ENCODE peak calls at places on chromosomes 4 and X, in four cellular contexts. J, B, W and P are unnamed samples.
A peak's percentile ranks its signal among the peaks of the same experiment; 100 is the strongest.

GRCh38 chrX:143306991-143307965 is 210.0 kb downstream of the SPANXN3 start:
- DNase-seq in B (no peak), W (peak; percentile 60), J (no peak), P (no peak)

GRCh38 chr4:10115657-10116624 is 658 bp downstream of the WDR1 start:
- DNase-seq in J (peak; percentile 67), W (peak; percentile 87), B (peak; percentile 54), P (peak; percentile 43)

GRCh38 chr4:74682567-74683359 is 111.6 kb downstream of the BTC start:
- DNase-seq in W (no peak), J (no peak), B (peak; percentile 92), P (peak; percentile 88)

GRCh38 chr4:103018391-103019318 is 850 bp downstream of the SLC9B1 start:
- DNase-seq in B (no peak), W (peak; percentile 30), J (no peak), P (peak; percentile 18)

GRCh38 chr4:128913228-128913627 is 103.7 kb downstream of the JADE1 start:
- DNase-seq in J (no peak), W (no peak), B (no peak), P (no peak)

GRCh38 chr4:66489783-66490452 is 819.6 kb upstream of the EPHA5 start:
- DNase-seq in W (no peak), B (peak; percentile 96), J (no peak), P (no peak)

GRCh38 chrX:74579597-74580209 is 34.7 kb downstream of the RLIM start:
- DNase-seq in B (no peak), J (no peak), W (no peak), P (no peak)

GRCh38 chr4:71472946-71473345 is 134.1 kb downstream of the SLC4A4 start:
- DNase-seq in J (no peak), W (no peak), B (peak; percentile 71), P (no peak)

GRCh38 chrX:24768556-24768955 is 74.8 kb downstream of the POLA1 start:
- DNase-seq in J (no peak), B (no peak), W (no peak), P (no peak)

GRCh38 chr4:20760053-20760452 is 59.8 kb downstream of the PACRGL start:
- DNase-seq in B (peak; percentile 36), J (no peak), W (no peak), P (no peak)

GRCh38 chrX:31658360-31658759 is 586.5 kb upstream of the FTHL17 start:
- DNase-seq in B (peak; percentile 43), J (no peak), W (no peak), P (no peak)

GRCh38 chr4:64899563-64899962 is 490.3 kb upstream of the TECRL start:
- DNase-seq in W (no peak), B (peak; percentile 44), J (no peak), P (peak; percentile 5)

GRCh38 chrX:154440623-154441357 is 3.2 kb upstream of the FAM50A start:
- DNase-seq in J (no peak), B (no peak), W (no peak), P (no peak)

GRCh38 chrX:71541546-71542022 is 8.7 kb downstream of the OGT start:
- DNase-seq in W (no peak), B (peak; percentile 46), J (no peak), P (peak; percentile 30)

GRCh38 chr4:121822796-121823504 is 733 bp downstream of the CCNA2 start:
- DNase-seq in B (peak; percentile 27), W (peak; percentile 25), J (peak; percentile 12), P (peak; percentile 68)

GRCh38 chr4:174537634-174538033 is 15.3 kb upstream of the HPGD start:
- DNase-seq in J (no peak), B (no peak), W (no peak), P (no peak)

GRCh38 chrX:37314526-37314925 is 34.6 kb upstream of the PRRG1 start:
- DNase-seq in B (peak; percentile 30), W (no peak), J (no peak), P (no peak)

GRCh38 chr4:73816814-73817213 is 19.7 kb upstream of the CXCL6 start:
- DNase-seq in W (no peak), J (no peak), B (peak; percentile 89), P (peak; percentile 15)

GRCh38 chrX:79231662-79232061 is 87.2 kb downstream of the GPR174 start:
- DNase-seq in J (no peak), B (no peak), W (no peak), P (no peak)

GRCh38 chrX:87578978-87579377 is 61.4 kb downstream of the KLHL4 start:
- DNase-seq in W (no peak), J (no peak), B (peak; percentile 5), P (no peak)

GRCh38 chrX:74458738-74459137 is 37.4 kb downstream of the SLC16A2 start:
- DNase-seq in B (peak; percentile 93), W (no peak), J (no peak), P (no peak)

GRCh38 chr4:116925900-116926457 is 159.4 kb downstream of the TRAM1L1 start:
- DNase-seq in B (no peak), J (no peak), W (no peak), P (no peak)

GRCh38 chrX:8289523-8289922 is 118.5 kb upstream of the VCX2 start:
- DNase-seq in J (no peak), W (no peak), B (peak; percentile 26), P (no peak)

GRCh38 chr4:37392540-37393255 is 148.2 kb downstream of the NWD2 start:
- DNase-seq in B (peak; percentile 57), J (no peak), W (peak; percentile 23), P (peak; percentile 51)

GRCh38 chr4:15976456-15977096 is 13.6 kb upstream of the FGFBP2 start:
- DNase-seq in J (no peak), W (no peak), B (no peak), P (no peak)

GRCh38 chr4:24181005-24181404 is 291.2 kb upstream of the PPARGC1A start:
- DNase-seq in W (no peak), J (no peak), B (no peak), P (no peak)

GRCh38 chr4:38385286-38386010 is 278.6 kb upstream of the KLF3 start:
- DNase-seq in J (no peak), W (no peak), B (no peak), P (no peak)

GRCh38 chr4:26076896-26077295 is 162.9 kb downstream of the SMIM20 start:
- DNase-seq in W (no peak), J (no peak), B (peak; percentile 72), P (no peak)

GRCh38 chrX:38260231-38260630 is 39.6 kb upstream of the SRPX start:
- DNase-seq in W (peak; percentile 25), J (no peak), B (peak; percentile 64), P (no peak)

GRCh38 chr4:133960975-133961374 is 240.6 kb downstream of the PABPC4L start:
- DNase-seq in W (no peak), B (no peak), J (no peak), P (no peak)

GRCh38 chrX:46185923-46186810 is 359.1 kb downstream of the ZNF674 start:
- DNase-seq in B (peak; percentile 71), W (no peak), J (no peak), P (no peak)

GRCh38 chr4:162274354-162274753 is 110.6 kb upstream of the FSTL5 start:
- DNase-seq in W (peak; percentile 26), B (peak; percentile 11), J (no peak), P (no peak)

GRCh38 chr4:83535520-83535944 is 376 bp upstream of the GPAT3 start:
- DNase-seq in J (peak; percentile 7), W (peak; percentile 71), B (peak; percentile 81), P (peak; percentile 15)

GRCh38 chr4:99207911-99208718 is 10.9 kb downstream of the ADH6 start:
- DNase-seq in B (no peak), W (no peak), J (no peak), P (no peak)

DNA sequence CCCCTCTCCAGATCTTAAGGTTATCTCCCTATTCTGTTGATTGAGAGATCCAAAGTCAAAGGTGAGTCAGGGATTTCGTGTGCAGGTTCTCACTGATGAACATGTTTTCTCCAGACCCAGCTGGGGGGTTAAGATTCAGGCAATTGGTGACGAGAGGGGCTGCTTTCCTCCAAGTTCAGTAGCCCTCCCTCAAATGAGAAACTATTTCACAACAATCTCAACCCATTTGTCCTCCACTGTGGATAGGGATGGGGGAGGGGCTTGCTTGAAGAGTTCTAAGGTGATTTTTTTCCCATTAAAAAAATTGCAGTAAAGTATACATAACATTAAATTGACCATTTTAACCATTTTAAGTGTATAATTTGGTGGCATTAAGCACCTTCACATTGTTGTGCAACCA is 175.7 kb downstream of the SHROOM3 start:
- DNase-seq in W (no peak), J (no peak), B (no peak), P (no peak)
- H3K4me3 ChIP-seq in W (no peak overlapping the region), J (no peak overlapping the region), B (no peak overlapping the region), P (no peak overlapping the region)

GRCh38 chrX:53319614-53320542 is 38.5 kb upstream of the IQSEC2 start:
- DNase-seq in B (no peak), J (no peak), W (no peak), P (no peak)

GRCh38 chrX:53316860-53317237 is 35.5 kb upstream of the IQSEC2 start:
- DNase-seq in B (no peak), W (no peak), J (no peak), P (no peak)

GRCh38 chrX:53317365-53318069 is 36.1 kb upstream of the IQSEC2 start:
- DNase-seq in J (peak; percentile 49), W (peak; percentile 72), B (peak; percentile 54), P (peak; percentile 43)

GRCh38 chrX:53320543-53321215 is 39.3 kb upstream of the IQSEC2 start:
- DNase-seq in W (peak; percentile 17), J (no peak), B (no peak), P (no peak)

GRCh38 chrX:53318766-53319353 is 37.5 kb upstream of the IQSEC2 start:
- DNase-seq in B (no peak), J (no peak), W (no peak), P (no peak)
- H3K4me3 ChIP-seq in B (no peak overlapping the region), J (no peak overlapping the region), W (no peak overlapping the region), P (no peak overlapping the region)

GRCh38 chr4:94412019-94413017 is 39.4 kb upstream of the PDLIM5 start:
- DNase-seq in J (no peak), B (peak; percentile 85), W (no peak), P (peak; percentile 26)
- H3K4me3 ChIP-seq in J (no peak overlapping the region), B (peak overlapping the region; percentile 37), W (no peak overlapping the region), P (no peak overlapping the region)

DNA sequence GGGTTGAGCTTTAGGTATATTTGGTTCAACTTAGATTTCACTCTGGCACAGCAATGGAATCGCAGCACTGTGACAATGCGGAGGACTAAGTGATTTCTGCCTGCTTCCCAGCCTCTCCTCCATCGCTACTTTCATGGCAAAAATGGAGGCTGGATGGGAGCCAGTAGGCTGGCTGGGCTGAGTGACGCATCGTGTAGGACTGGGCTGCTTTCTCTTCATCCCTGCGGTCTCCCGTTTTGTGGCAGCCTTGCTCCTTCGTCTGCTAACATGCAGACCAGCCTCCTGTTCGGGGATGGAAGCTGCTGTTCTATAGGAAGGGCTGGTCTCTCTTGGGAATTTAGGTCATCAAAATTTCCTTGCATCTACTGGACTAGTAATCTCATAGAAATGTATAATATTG is 15.9 kb upstream of the RGS12 start:
- DNase-seq in W (no peak), B (no peak), J (no peak), P (peak; percentile 27)
- H3K4me3 ChIP-seq in W (no peak overlapping the region), B (no peak overlapping the region), J (no peak overlapping the region), P (no peak overlapping the region)